ENCODE peak calls at places on chromosomes 7 and 10, in eight cellular contexts. O is A172; I is NCI-H1436; M is HTR-8/SVneo; F is breast epithelium; L is tibial artery; P is CD4-positive, CD25-positive, alpha-beta regulatory T cell; E is fibroblast of the conjunctiva. N is an unnamed sample.
A peak's percentile ranks its signal among the peaks of the same experiment; 100 is the strongest.

GRCh38 chr10:104450954-104451353 is 97.3 kb downstream of the CFAP58 start:
- DNase-seq in O (no peak), I (no peak), M (no peak), F (no peak), L (peak; percentile 27), P (no peak), E (no peak), N (no peak)

GRCh38 chr7:1500064-1500807 is 4.0 kb downstream of the INTS1 start:
- DNase-seq in O (no peak), I (no peak), M (no peak), F (no peak), L (no peak), P (no peak), E (no peak), N (no peak)

GRCh38 chr7:65239707-65240352 is 133.8 kb upstream of the ZNF92 start:
- DNase-seq in O (peak; percentile 45), I (peak; percentile 10), M (peak; percentile 17), F (peak; percentile 65), L (no peak), P (no peak), E (no peak), N (no peak)

GRCh38 chr10:5665380-5666323 is 743 bp downstream of the ASB13 start:
- DNase-seq in O (no peak), I (no peak), M (peak; percentile 13), F (no peak), L (no peak), P (peak; percentile 21), E (no peak), N (no peak)

GRCh38 chr7:390761-391410 is 100.9 kb downstream of the FOXL3 start:
- DNase-seq in O (no peak), I (no peak), M (no peak), F (no peak), L (peak; percentile 11), P (no peak), E (no peak), N (no peak)

GRCh38 chr7:55086413-55087201 is 67.8 kb downstream of the EGFR start:
- DNase-seq in O (peak; percentile 98), I (peak; percentile 14), M (peak; percentile 49), F (no peak), L (no peak), P (peak; percentile 17), E (peak; percentile 42), N (no peak)

GRCh38 chr10:2094171-2094570 is 356.8 kb upstream of the ADARB2 start:
- DNase-seq in O (no peak), I (no peak), M (no peak), F (no peak), L (no peak), P (no peak), E (no peak), N (no peak)

GRCh38 chr7:50409856-50410468 is 40.2 kb downstream of the FIGNL1 start:
- DNase-seq in O (no peak), I (no peak), M (no peak), F (no peak), L (no peak), P (no peak), E (no peak), N (no peak)

GRCh38 chr7:28685660-28686417 is 272.3 kb downstream of the TRIL start:
- DNase-seq in O (peak; percentile 99), I (peak; percentile 65), M (peak; percentile 90), F (peak; percentile 88), L (peak; percentile 96), P (no peak), E (peak; percentile 99), N (no peak)

GRCh38 chr10:97134202-97134601 is 51.6 kb downstream of the SLIT1 start:
- DNase-seq in O (no peak), I (no peak), M (no peak), F (no peak), L (no peak), P (no peak), E (no peak), N (no peak)

GRCh38 chr7:20223356-20223755 is 6.2 kb upstream of the MACC1 start:
- DNase-seq in O (peak; percentile 36), I (no peak), M (no peak), F (no peak), L (no peak), P (no peak), E (no peak), N (no peak)

GRCh38 chr10:127122831-127123230 is 73.6 kb downstream of the INSYN2A start:
- DNase-seq in O (no peak), I (no peak), M (no peak), F (no peak), L (no peak), P (no peak), E (no peak), N (no peak)

GRCh38 chr10:19788075-19788686 is 28.1 kb upstream of the PLXDC2 start:
- DNase-seq in O (peak; percentile 43), I (peak; percentile 2), M (no peak), F (no peak), L (peak; percentile 47), P (peak; percentile 29), E (peak; percentile 58), N (no peak)

GRCh38 chr10:3484306-3485187 is 300.5 kb downstream of the KLF6 start:
- DNase-seq in O (no peak), I (peak; percentile 44), M (no peak), F (no peak), L (no peak), P (no peak), E (no peak), N (no peak)

GRCh38 chr10:122075171-122075570 is 86.2 kb downstream of the TACC2 start:
- DNase-seq in O (no peak), I (no peak), M (no peak), F (peak; percentile 20), L (no peak), P (no peak), E (no peak), N (no peak)

GRCh38 chr10:70649526-70649925 is 22.8 kb upstream of the ADAMTS14 start:
- DNase-seq in O (peak; percentile 96), I (no peak), M (no peak), F (no peak), L (no peak), P (no peak), E (no peak), N (no peak)

GRCh38 chr10:124670849-124671248 is 73.3 kb downstream of the FAM53B start:
- DNase-seq in O (no peak), I (peak; percentile 43), M (no peak), F (no peak), L (no peak), P (no peak), E (no peak), N (peak; percentile 44)

GRCh38 chr7:27162548-27162848 is 2.8 kb downstream of the HOXA9 start:
- DNase-seq in O (no peak), I (no peak), M (no peak), F (no peak), L (no peak), P (no peak), E (no peak), N (no peak)

GRCh38 chr7:147296986-147297385 is 1180.4 kb downstream of the CNTNAP2 start:
- DNase-seq in O (peak; percentile 25), I (no peak), M (no peak), F (no peak), L (no peak), P (no peak), E (no peak), N (no peak)